ENCODE peak calls at places on chromosomes 2 and 18, in eight cellular contexts. O, H, F, Q, C, G, B and S are unnamed samples.

GRCh38 chr18:70195852-70196434 is 9.5 kb downstream of the RTTN start:
- DNase-seq in O (peak), H (peak), F (no peak), Q (no peak), C (peak), G (peak), B (no peak), S (no peak)

GRCh38 chr2:25119263-25119662 is 49.1 kb downstream of the POMC start:
- DNase-seq in O (no peak), H (no peak), F (no peak), Q (no peak), C (no peak), G (no peak), B (no peak), S (no peak)

GRCh38 chr2:105674859-105675541 is 69.7 kb upstream of the NCK2 start:
- DNase-seq in O (no peak), H (no peak), F (no peak), Q (no peak), C (no peak), G (no peak), B (no peak), S (no peak)

GRCh38 chr2:186059096-186059495 is 320.5 kb downstream of the FSIP2 start:
- DNase-seq in O (no peak), H (peak), F (no peak), Q (no peak), C (peak), G (no peak), B (no peak), S (no peak)

GRCh38 chr2:230924092-230924469 is 961 bp downstream of the GPR55 start:
- DNase-seq in O (no peak), H (no peak), F (no peak), Q (no peak), C (no peak), G (no peak), B (no peak), S (no peak)

GRCh38 chr2:105769504-105769903 is 24.8 kb downstream of the NCK2 start:
- DNase-seq in O (no peak), H (no peak), F (no peak), Q (no peak), C (no peak), G (no peak), B (no peak), S (no peak)

GRCh38 chr2:84631047-84631446 is 114.7 kb downstream of the DNAH6 start:
- DNase-seq in O (peak), H (peak), F (peak), Q (no peak), C (peak), G (peak), B (peak), S (no peak)

GRCh38 chr18:79940814-79941472 is 10.5 kb downstream of the SLC66A2 start:
- DNase-seq in O (no peak), H (no peak), F (no peak), Q (no peak), C (no peak), G (no peak), B (no peak), S (no peak)

GRCh38 chr2:226985227-226985946 is 149.5 kb downstream of the RHBDD1 start:
- DNase-seq in O (peak), H (peak), F (peak), Q (no peak), C (peak), G (peak), B (peak), S (no peak)

GRCh38 chr2:218839430-218839829 is 7.8 kb upstream of the PRKAG3 start:
- DNase-seq in O (no peak), H (no peak), F (no peak), Q (no peak), C (peak), G (no peak), B (no peak), S (no peak)

GRCh38 chr2:128291161-128291843 is 27.4 kb downstream of the HS6ST1 start:
- DNase-seq in O (no peak), H (no peak), F (no peak), Q (peak), C (no peak), G (no peak), B (no peak), S (no peak)

GRCh38 chr2:144206019-144206418 is 313.9 kb downstream of the ZEB2 start:
- DNase-seq in O (no peak), H (no peak), F (no peak), Q (no peak), C (no peak), G (no peak), B (no peak), S (no peak)

GRCh38 chr2:239466046-239466754 is 65.4 kb upstream of the HDAC4 start:
- DNase-seq in O (no peak), H (no peak), F (no peak), Q (peak), C (no peak), G (no peak), B (no peak), S (peak)

GRCh38 chr2:62919041-62919440 is 131.6 kb upstream of the OTX1 start:
- DNase-seq in O (no peak), H (no peak), F (no peak), Q (no peak), C (no peak), G (no peak), B (no peak), S (no peak)

GRCh38 chr18:50126466-50126865 is 68.5 kb downstream of the MYO5B start:
- DNase-seq in O (no peak), H (no peak), F (no peak), Q (no peak), C (no peak), G (no peak), B (no peak), S (no peak)

GRCh38 chr2:238142382-238143205 is 4.1 kb downstream of the KLHL30 start:
- DNase-seq in O (no peak), H (no peak), F (no peak), Q (peak), C (no peak), G (no peak), B (no peak), S (no peak)

GRCh38 chr2:237596856-237597679 is 6.5 kb upstream of the RAB17 start:
- DNase-seq in O (no peak), H (no peak), F (no peak), Q (no peak), C (no peak), G (no peak), B (no peak), S (no peak)

GRCh38 chr2:15432642-15433261 is 128.4 kb downstream of the NBAS start:
- DNase-seq in O (no peak), H (no peak), F (no peak), Q (no peak), C (no peak), G (no peak), B (no peak), S (no peak)

GRCh38 chr2:230942920-230943896 is 18.2 kb upstream of the GPR55 start:
- DNase-seq in O (no peak), H (no peak), F (peak), Q (no peak), C (no peak), G (peak), B (no peak), S (no peak)

GRCh38 chr2:70426341-70426740 is 124.5 kb upstream of the FAM136A start:
- DNase-seq in O (no peak), H (no peak), F (no peak), Q (no peak), C (no peak), G (no peak), B (no peak), S (no peak)

GRCh38 chr2:204218040-204218439 is 281.5 kb downstream of the ICOS start:
- DNase-seq in O (no peak), H (no peak), F (no peak), Q (no peak), C (no peak), G (no peak), B (no peak), S (no peak)